ENCODE peak calls at places on chromosomes 2 and 18, in nine cellular contexts. T, V, C, Q, B, Y, J, S and W are unnamed samples.

GRCh38 chr2:162478721-162479129 is 134.8 kb downstream of the GCA start:
- DNase-seq in C (no peak), Y (no peak), T (no peak), B (no peak), J (no peak), S (no peak), Q (no peak), V (no peak), W (no peak)

GRCh38 chr18:30999186-30999585 is 43.4 kb downstream of the DSC3 start:
- DNase-seq in T (no peak), S (no peak), V (no peak), J (no peak), B (no peak), Y (no peak), C (no peak), Q (no peak), W (no peak)

GRCh38 chr2:238105506-238106338 is 5.6 kb downstream of the ESPNL start:
- DNase-seq in B (no peak), Y (no peak), S (peak; percentile 53), V (no peak), J (no peak), T (no peak), C (no peak), Q (no peak), W (peak; percentile 37)

GRCh38 chr2:223971-224760 is 39.7 kb downstream of the SH3YL1 start:
- DNase-seq in B (no peak), Q (no peak), V (no peak), J (no peak), S (no peak), Y (no peak), T (no peak), C (no peak), W (no peak)

GRCh38 chr2:27897755-27898154 is 7.2 kb downstream of the BABAM2 start:
- DNase-seq in S (no peak), V (no peak), B (no peak), T (no peak), J (no peak), C (no peak), Y (no peak), Q (no peak), W (no peak)

GRCh38 chr2:25877431-25878360 is 591 bp downstream of the ASXL2 start:
- DNase-seq in Y (no peak), S (peak; percentile 66), C (peak; percentile 58), T (peak; percentile 69), J (peak; percentile 49), Q (peak; percentile 54), V (peak; percentile 13), B (peak; percentile 59), W (peak; percentile 67)

GRCh38 chr2:176087330-176088047 is 3.7 kb upstream of the EVX2 start:
- DNase-seq in B (no peak), J (no peak), C (no peak), Q (no peak), S (no peak), T (no peak), Y (no peak), V (no peak), W (no peak)

GRCh38 chr2:10123281-10123680 is 742 bp downstream of the RRM2 start:
- DNase-seq in J (no peak), Y (no peak), Q (no peak), T (peak; percentile 38), V (no peak), C (no peak), B (no peak), S (no peak), W (no peak)

GRCh38 chr2:20092226-20092900 is 40.9 kb upstream of the LAPTM4A start:
- DNase-seq in S (no peak), V (no peak), Y (no peak), B (no peak), T (no peak), C (no peak), Q (no peak), J (no peak), W (no peak)

GRCh38 chr18:50614838-50615237 is 55.0 kb downstream of the MAPK4 start:
- DNase-seq in Q (no peak), Y (no peak), B (peak; percentile 5), V (no peak), T (no peak), C (peak; percentile 52), S (no peak), J (no peak), W (no peak)

GRCh38 chr2:36290306-36290705 is 65.3 kb upstream of the CRIM1 start:
- DNase-seq in B (no peak), Y (no peak), C (no peak), S (no peak), T (no peak), J (no peak), Q (no peak), V (no peak), W (no peak)

GRCh38 chr18:41761329-41762028 is 193.6 kb upstream of the PIK3C3 start:
- DNase-seq in J (no peak), S (no peak), Q (no peak), C (peak; percentile 37), V (no peak), T (peak; percentile 41), Y (no peak), B (peak; percentile 81), W (no peak)

GRCh38 chr2:152578573-152578972 is 138.7 kb downstream of the PRPF40A start:
- DNase-seq in Q (no peak), S (no peak), V (no peak), C (no peak), B (no peak), T (no peak), Y (no peak), J (no peak), W (no peak)

GRCh38 chr18:73840319-73841065 is 307.1 kb downstream of the FBXO15 start:
- DNase-seq in C (no peak), T (no peak), Y (no peak), Q (no peak), J (no peak), S (no peak), B (no peak), V (no peak), W (no peak)

GRCh38 chr2:236169151-236169721 is 1.1 kb upstream of the GBX2 start:
- DNase-seq in V (no peak), S (no peak), J (no peak), Y (no peak), B (no peak), C (no peak), Q (no peak), T (no peak), W (no peak)

GRCh38 chr2:9660781-9661180 is 30.0 kb upstream of the YWHAQ start:
- DNase-seq in B (no peak), Q (no peak), S (no peak), C (no peak), T (no peak), V (no peak), J (no peak), Y (no peak), W (no peak)

GRCh38 chr18:11392292-11392691 is 217.1 kb upstream of the SLC35G4 start:
- DNase-seq in Q (no peak), C (no peak), B (no peak), J (no peak), Y (no peak), V (peak; percentile 32), T (peak; percentile 86), S (no peak), W (no peak)
- H3K4me3 ChIP-seq in Q (no peak overlapping the region), C (no peak overlapping the region), B (no peak overlapping the region), J (no peak overlapping the region), Y (no peak overlapping the region), V (no peak overlapping the region), T (peak overlapping the region; percentile 14), S (no peak overlapping the region), W (no peak overlapping the region)

GRCh38 chr18:24022141-24022540 is 7.6 kb downstream of the TTC39C start:
- DNase-seq in V (no peak), T (peak; percentile 30), J (no peak), Y (no peak), Q (no peak), S (no peak), B (peak; percentile 57), C (no peak), W (no peak)
- H3K4me1 ChIP-seq in V (peaks cover 2% of the 10 kb centered on the region), T (peaks cover 8% of the 10 kb centered on the region), J (peaks cover 16% of the 10 kb centered on the region), Y (no peaks in the 10 kb centered on the region), Q (peaks cover 93% of the 10 kb centered on the region), S (no peaks in the 10 kb centered on the region), B (peaks cover 2% of the 10 kb centered on the region), C (peaks cover 9% of the 10 kb centered on the region), W (no peaks in the 10 kb centered on the region)

GRCh38 chr2:7972670-7973069 is 709.2 kb upstream of the ID2 start:
- DNase-seq in J (no peak), B (no peak), T (no peak), Q (no peak), C (no peak), V (no peak), S (no peak), Y (no peak), W (no peak)
- H3K4me3 ChIP-seq in J (no peak overlapping the region), B (no peak overlapping the region), T (no peak overlapping the region), Q (no peak overlapping the region), C (no peak overlapping the region), V (no peak overlapping the region), S (no peak overlapping the region), Y (no peak overlapping the region), W (no peak overlapping the region)

GRCh38 chr2:181466661-181467576 is 9.7 kb downstream of the ITGA4 start:
- DNase-seq in C (peak; percentile 66), B (peak; percentile 77), Y (no peak), S (peak; percentile 80), V (peak; percentile 50), T (no peak), Q (peak; percentile 82), J (peak; percentile 77), W (peak; percentile 69)

GRCh38 chr2:181462032-181462431 is 4.8 kb downstream of the ITGA4 start:
- DNase-seq in T (no peak), V (no peak), J (no peak), Y (no peak), C (no peak), Q (no peak), S (no peak), B (peak; percentile 20), W (no peak)

GRCh38 chr2:181461056-181461630 is 4.0 kb downstream of the ITGA4 start:
- DNase-seq in Q (peak; percentile 24), S (no peak), B (no peak), Y (no peak), T (no peak), C (no peak), J (no peak), V (no peak), W (peak; percentile 38)

GRCh38 chr2:181465686-181466375 is 8.6 kb downstream of the ITGA4 start:
- DNase-seq in T (no peak), J (no peak), V (no peak), B (peak; percentile 87), S (no peak), C (no peak), Q (no peak), Y (no peak), W (no peak)

GRCh38 chr2:181463573-181463972 is 6.4 kb downstream of the ITGA4 start:
- DNase-seq in B (no peak), Q (no peak), C (no peak), Y (no peak), T (no peak), J (no peak), S (no peak), V (no peak), W (no peak)
- H3K4me1 ChIP-seq in B (peaks cover 2% of the 10 kb centered on the region), Q (peaks cover 58% of the 10 kb centered on the region), C (no peaks in the 10 kb centered on the region), Y (no peaks in the 10 kb centered on the region), T (peaks cover 35% of the 10 kb centered on the region), J (no peaks in the 10 kb centered on the region), S (no peaks in the 10 kb centered on the region), V (no peaks in the 10 kb centered on the region), W (peaks cover 12% of the 10 kb centered on the region)